ENCODE peak calls at places on chromosomes 13 and 19, in seven cellular contexts. X is omental fat pad, D is body of pancreas, C is RWPE1, L is natural killer cell, R is neural progenitor cell, M is transverse colon. Z is an unnamed sample.

GRCh38 chr13:87923713-87924112 is 252.5 kb downstream of the SLITRK5 start:
- DNase-seq in M (no peak), D (no peak), X (no peak), C (no peak), R (no peak), L (no peak), Z (no peak)

GRCh38 chr13:114286808-114287207 is 5.4 kb downstream of the UPF3A start:
- DNase-seq in L (no peak), M (no peak), C (no peak), D (no peak), R (no peak), X (no peak), Z (peak; percentile 22)

GRCh38 chr19:41294393-41294792 is 15.6 kb upstream of the CCDC97 start:
- DNase-seq in R (no peak), D (no peak), X (no peak), L (no peak), C (no peak), M (no peak), Z (no peak)

GRCh38 chr13:99892189-99892588 is 79.4 kb downstream of the ZIC5 start:
- DNase-seq in D (no peak), X (no peak), C (no peak), M (no peak), R (peak; percentile 82), L (no peak), Z (no peak)

GRCh38 chr13:95745752-95746151 is 68.8 kb downstream of the DNAJC3 start:
- DNase-seq in C (no peak), R (no peak), X (no peak), L (no peak), D (no peak), M (no peak), Z (no peak)

GRCh38 chr19:9939301-9939913 is 3.1 kb upstream of the OLFM2 start:
- DNase-seq in X (no peak), M (no peak), C (no peak), R (peak; percentile 36), L (no peak), D (no peak), Z (peak; percentile 44)

GRCh38 chr13:98586400-98587144 is 9.7 kb upstream of the STK24 start:
- DNase-seq in X (no peak), L (no peak), R (no peak), C (no peak), D (no peak), M (no peak), Z (no peak)

GRCh38 chr13:98783856-98784478 is 31.5 kb upstream of the SLC15A1 start:
- DNase-seq in X (no peak), D (no peak), L (no peak), M (no peak), R (no peak), C (no peak), Z (no peak)

GRCh38 chr19:2428027-2428690 is 773 bp upstream of the TIMM13 start:
- DNase-seq in D (peak; percentile 28), R (peak; percentile 76), L (no peak), M (peak; percentile 39), X (no peak), C (no peak), Z (no peak)

GRCh38 chr19:45322311-45322710 is 364 bp downstream of the CKM start:
- DNase-seq in X (no peak), C (no peak), M (no peak), D (no peak), R (peak; percentile 37), L (no peak), Z (no peak)

GRCh38 chr19:46529622-46530451 is 34.2 kb upstream of the PNMA8B start:
- DNase-seq in X (peak; percentile 49), M (peak; percentile 70), C (peak; percentile 70), L (peak; percentile 67), R (peak; percentile 70), D (peak; percentile 67), Z (peak; percentile 78)

GRCh38 chr19:46533085-46534081 is 37.7 kb upstream of the PNMA8B start:
- DNase-seq in C (no peak), R (peak; percentile 69), X (no peak), L (no peak), M (no peak), D (no peak), Z (no peak)

GRCh38 chr19:46524272-46524671 is 28.6 kb upstream of the PNMA8B start:
- DNase-seq in D (no peak), R (no peak), C (no peak), M (no peak), X (no peak), L (no peak), Z (no peak)

GRCh38 chr19:46528601-46529447 is 33.2 kb upstream of the PNMA8B start:
- DNase-seq in M (no peak), R (no peak), D (no peak), L (no peak), X (no peak), C (no peak), Z (no peak)
- TF ChIP-seq CTCF in M (no peak), R (no peak), D (no peak), L (no peak), X (no peak), C (no peak), Z (no peak)

GRCh38 chr19:28915737-28916460 is 297.1 kb downstream of the UQCRFS1 start:
- DNase-seq in D (no peak), L (no peak), R (no peak), C (no peak), M (no peak), X (no peak), Z (no peak)
- TF ChIP-seq CTCF in D (no peak), L (no peak), R (no peak), C (no peak), M (no peak), X (no peak), Z (no peak)

DNA sequence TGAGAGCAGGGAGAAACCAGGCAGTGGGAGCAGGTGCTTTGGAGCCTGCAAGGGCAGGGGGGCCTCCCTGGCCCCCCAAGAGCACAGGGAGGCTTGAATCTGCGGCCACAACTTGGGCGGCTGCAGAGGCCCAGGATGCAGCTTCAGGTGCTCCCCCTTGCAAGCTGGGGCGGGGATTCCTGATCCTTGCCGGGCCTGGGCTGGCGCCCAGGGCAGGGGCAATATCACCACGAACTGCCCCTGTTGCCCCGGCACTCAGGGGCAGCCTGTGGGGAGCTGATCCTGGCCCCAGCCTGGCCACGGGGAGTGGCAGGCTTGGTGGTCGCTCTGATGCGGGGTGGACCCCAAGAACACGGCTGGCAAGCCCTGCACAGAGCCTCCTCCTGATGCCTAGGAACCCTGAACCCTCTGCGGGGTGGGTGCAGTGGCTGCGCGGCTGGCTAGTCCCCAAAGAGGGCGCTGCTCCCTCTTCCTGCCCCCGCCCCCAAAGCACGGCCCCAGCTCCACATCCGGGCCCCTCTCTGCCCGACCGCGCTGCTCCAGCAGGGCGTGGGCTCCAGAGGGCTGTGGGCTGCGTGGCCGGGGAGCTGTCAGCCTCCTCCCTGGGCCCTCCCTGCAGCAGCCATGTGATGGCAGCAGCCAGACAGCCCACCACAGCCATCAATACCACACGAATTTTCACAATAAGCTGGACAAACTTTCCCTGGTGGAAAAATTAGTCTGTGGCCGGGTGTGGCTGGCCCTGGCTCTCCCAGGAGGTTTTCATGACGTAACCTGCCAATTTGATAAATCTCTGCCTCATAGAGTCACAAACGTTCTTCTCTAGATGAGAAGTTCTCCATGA is 21.0 kb downstream of the TNFSF9 start:
- DNase-seq in D (no peak), X (no peak), L (peak; percentile 40), M (peak; percentile 35), C (no peak), R (peak; percentile 83), Z (no peak)
- TF ChIP-seq CTCF in D (no peak), X (no peak), L (no peak), M (no peak), C (no peak), R (peak; percentile 66), Z (peak; percentile 12)

GRCh38 chr19:33811246-33811645 is 14.6 kb downstream of the KCTD15 start:
- DNase-seq in D (no peak), X (no peak), R (no peak), M (no peak), L (no peak), C (no peak), Z (no peak)

GRCh38 chr19:33813391-33814101 is 16.9 kb downstream of the KCTD15 start:
- DNase-seq in D (no peak), C (no peak), M (no peak), R (no peak), L (no peak), X (no peak), Z (no peak)

GRCh38 chr19:33811736-33812387 is 15.2 kb downstream of the KCTD15 start:
- DNase-seq in X (no peak), D (no peak), R (no peak), M (no peak), L (no peak), C (no peak), Z (peak; percentile 14)

GRCh38 chr19:33814181-33815165 is 17.8 kb downstream of the KCTD15 start:
- DNase-seq in D (no peak), X (no peak), R (no peak), L (no peak), C (no peak), M (no peak), Z (no peak)

DNA sequence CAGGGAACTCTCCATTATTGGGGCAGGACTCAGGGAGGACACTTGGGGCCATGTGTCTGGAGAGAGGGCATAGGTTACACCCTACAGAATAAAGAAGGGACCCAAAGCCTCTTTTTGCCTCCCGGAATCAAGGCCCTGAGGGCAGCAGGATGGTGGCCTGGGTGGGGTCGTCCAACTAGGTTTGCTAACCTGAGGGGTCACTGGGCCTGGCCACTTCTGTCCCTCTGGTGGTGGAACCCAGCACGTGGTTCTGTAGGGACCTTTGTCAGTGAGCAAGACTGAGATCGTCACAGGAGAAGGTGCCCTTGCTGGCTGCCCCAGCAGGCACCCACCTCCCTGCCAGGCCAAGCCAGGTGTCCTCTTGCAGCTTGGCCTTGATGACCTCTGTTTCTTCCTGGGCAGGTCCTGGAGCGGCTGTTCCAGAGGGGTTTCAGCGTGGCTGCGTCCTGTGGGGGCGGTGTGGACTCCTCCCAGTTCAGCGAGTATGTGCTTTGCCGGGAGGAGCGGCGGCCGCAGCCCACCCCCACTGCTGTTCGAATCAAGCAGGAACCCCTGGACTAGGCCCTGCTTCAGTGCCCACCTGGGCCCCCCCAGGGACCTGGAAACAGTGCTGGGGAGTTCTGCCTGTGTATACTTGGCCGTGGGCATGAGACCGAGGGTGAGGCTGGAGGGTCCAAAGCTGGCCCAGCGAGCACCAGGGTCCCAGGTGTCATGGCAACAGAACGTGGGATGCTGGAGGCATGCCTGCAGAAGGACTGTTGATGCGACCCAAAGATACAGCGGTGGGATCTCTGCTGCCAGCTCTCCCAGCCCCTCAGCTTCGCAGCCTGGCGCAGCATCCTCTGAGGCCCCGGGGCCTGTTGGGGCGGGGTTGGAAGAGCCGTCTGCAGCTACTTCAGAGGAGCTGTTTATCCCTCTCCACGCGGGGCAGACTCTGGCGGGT is 16.0 kb downstream of the KCTD15 start:
- DNase-seq in C (no peak), L (no peak), M (no peak), D (no peak), R (no peak), X (no peak), Z (no peak)
- TF ChIP-seq CTCF in C (no peak), L (no peak), M (no peak), D (no peak), R (no peak), X (no peak), Z (no peak)